ENCODE peak calls at places on chromosomes 5 and 9, in eight cellular contexts. R is HL-60, X is GM03348, E is head of caudate nucleus, D is coronary artery, M is amniotic stem cell, I is neural crest cell, Z is stomach. N is an unnamed sample.

GRCh38 chr5:122195784-122196394 is 66.5 kb downstream of the ZNF474 start:
- DNase-seq in D (no peak), X (peak), Z (no peak), R (no peak), E (peak), I (peak), M (peak), N (peak)

GRCh38 chr9:98778711-98779530 is 17.4 kb downstream of the ANKS6 start:
- DNase-seq in E (peak), D (no peak), X (no peak), R (no peak), I (no peak), Z (no peak), M (no peak), N (no peak)

GRCh38 chr5:57276353-57276752 is 102.5 kb downstream of the GPBP1 start:
- DNase-seq in M (no peak), Z (no peak), E (no peak), R (no peak), X (no peak), D (no peak), I (no peak), N (no peak)

GRCh38 chr9:84343111-84343521 is 2.6 kb upstream of the SLC28A3 start:
- DNase-seq in D (no peak), M (peak), E (no peak), Z (no peak), X (no peak), I (no peak), R (no peak), N (no peak)

GRCh38 chr5:151480384-151480783 is 33.0 kb downstream of the SLC36A1 start:
- DNase-seq in M (no peak), X (peak), R (no peak), E (no peak), I (no peak), Z (no peak), D (no peak), N (no peak)

GRCh38 chr9:136021891-136022681 is 60.9 kb upstream of the UBAC1 start:
- DNase-seq in X (no peak), E (no peak), R (no peak), I (no peak), M (no peak), D (no peak), Z (no peak), N (peak)

GRCh38 chr9:69081261-69081660 is 45.7 kb downstream of the FXN start:
- DNase-seq in I (no peak), D (no peak), E (no peak), Z (no peak), M (no peak), X (no peak), R (no peak), N (no peak)

GRCh38 chr5:172010278-172010677 is 3.8 kb upstream of the FBXW11 start:
- DNase-seq in M (no peak), I (no peak), D (no peak), R (no peak), X (no peak), E (no peak), Z (no peak), N (no peak)